ENCODE peak calls at places on chromosomes 13 and 19, in five cellular contexts. B is neural progenitor cell, J is A549, T is hepatocyte, L is neuronal stem cell. G is an unnamed sample.

GRCh38 chr19:4624733-4625362 is 14.5 kb upstream of the TNFAIP8L1 start:
- DNase-seq in T (peak; percentile 48), L (no peak), B (peak; percentile 61), J (peak; percentile 36), G (no peak)

GRCh38 chr19:51099070-51099382 is 9.2 kb downstream of the CTU1 start:
- DNase-seq in B (no peak), J (no peak), T (no peak), L (no peak), G (no peak)

GRCh38 chr19:11496391-11497163 is 9.1 kb downstream of the ZNF653 start:
- DNase-seq in J (peak; percentile 55), T (peak; percentile 72), B (peak; percentile 80), L (peak; percentile 56), G (peak; percentile 91)

GRCh38 chr13:98048263-98048662 is 94.6 kb upstream of the FARP1 start:
- DNase-seq in T (no peak), L (no peak), J (no peak), B (no peak), G (no peak)

GRCh38 chr19:17572640-17573039 is 17.2 kb downstream of the COLGALT1 start:
- DNase-seq in L (no peak), T (no peak), J (no peak), B (no peak), G (no peak)

GRCh38 chr19:48726573-48726972 is 7.0 kb upstream of the MAMSTR start:
- DNase-seq in B (no peak), J (no peak), L (no peak), T (no peak), G (no peak)

GRCh38 chr19:54893406-54893805 is 12.5 kb upstream of the NCR1 start:
- DNase-seq in B (no peak), J (no peak), T (no peak), L (no peak), G (no peak)

GRCh38 chr13:26914624-26915023 is 154.0 kb upstream of the GPR12 start:
- DNase-seq in J (no peak), T (no peak), L (no peak), B (no peak), G (no peak)

GRCh38 chr13:44293908-44294735 is 79.5 kb upstream of the SERP2 start:
- DNase-seq in B (no peak), L (no peak), J (no peak), T (no peak), G (peak; percentile 50)

GRCh38 chr13:47250141-47250540 is 353.3 kb upstream of the HTR2A start:
- DNase-seq in J (no peak), T (no peak), L (no peak), B (no peak), G (peak; percentile 85)

GRCh38 chr19:53864308-53864836 is 3.3 kb upstream of the MYADM start:
- DNase-seq in J (peak; percentile 79), B (no peak), L (no peak), T (peak; percentile 57), G (no peak)

GRCh38 chr13:25463496-25463895 is 91.7 kb downstream of the ATP8A2 start:
- DNase-seq in J (no peak), L (no peak), T (no peak), B (no peak), G (peak; percentile 33)

GRCh38 chr13:94168784-94169512 is 310.5 kb downstream of the DCT start:
- DNase-seq in T (no peak), J (no peak), L (no peak), B (no peak), G (no peak)

GRCh38 chr19:40413291-40413994 is at the start of gene PRX:
- DNase-seq in L (no peak), B (peak; percentile 72), J (no peak), T (no peak), G (no peak)

GRCh38 chr19:8846819-8847218 is 14.6 kb downstream of the MBD3L1 start:
- DNase-seq in B (no peak), J (no peak), L (no peak), T (no peak), G (no peak)

GRCh38 chr19:8850488-8850887 is 18.3 kb downstream of the MBD3L1 start:
- DNase-seq in L (no peak), J (no peak), B (no peak), T (no peak), G (no peak)

DNA sequence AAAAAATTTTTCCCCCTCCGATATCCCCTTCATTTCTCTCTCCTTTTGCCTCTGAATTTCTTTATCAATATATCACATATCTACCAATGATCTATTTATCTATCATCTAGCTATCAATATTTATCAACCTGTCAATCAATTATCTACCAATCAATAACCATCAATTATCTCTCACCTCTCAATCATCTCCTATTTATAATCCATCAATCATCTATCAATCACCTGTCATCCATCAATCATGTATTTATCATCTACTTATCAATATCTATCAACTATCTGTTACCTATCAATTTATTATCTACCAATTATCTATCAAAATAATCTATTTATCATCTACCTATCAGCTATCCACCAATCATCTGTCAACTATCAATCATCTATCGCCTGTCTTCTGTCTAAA is 17.1 kb downstream of the MBD3L1 start:
- DNase-seq in L (no peak), B (no peak), J (no peak), T (no peak), G (no peak)
- H3K4me2 ChIP-seq in L (no peak overlapping the region), B (no peak overlapping the region), J (no peak overlapping the region), T (no peak overlapping the region), G (no peak overlapping the region)

GRCh38 chr19:18605196-18605545 is 1.4 kb downstream of the CRLF1 start:
- DNase-seq in T (no peak), J (no peak), L (no peak), B (no peak), G (no peak)
- H3K4me2 ChIP-seq in T (peak overlapping the region; percentile 71), J (no peak overlapping the region), L (no peak overlapping the region), B (peak overlapping the region; percentile 57), G (no peak overlapping the region)

GRCh38 chr13:66219493-66219892 is 1010.6 kb downstream of the PCDH9 start:
- DNase-seq in T (no peak), L (peak; percentile 63), B (peak; percentile 76), J (no peak), G (no peak)

GRCh38 chr13:66222127-66222526 is 1008.0 kb downstream of the PCDH9 start:
- DNase-seq in B (no peak), T (no peak), J (no peak), L (no peak), G (no peak)

GRCh38 chr13:66224644-66225043 is 1005.5 kb downstream of the PCDH9 start:
- DNase-seq in J (no peak), L (no peak), T (no peak), B (peak; percentile 72), G (no peak)

GRCh38 chr13:66225071-66225470 is 1005.1 kb downstream of the PCDH9 start:
- DNase-seq in T (no peak), L (no peak), B (peak; percentile 57), J (no peak), G (no peak)

DNA sequence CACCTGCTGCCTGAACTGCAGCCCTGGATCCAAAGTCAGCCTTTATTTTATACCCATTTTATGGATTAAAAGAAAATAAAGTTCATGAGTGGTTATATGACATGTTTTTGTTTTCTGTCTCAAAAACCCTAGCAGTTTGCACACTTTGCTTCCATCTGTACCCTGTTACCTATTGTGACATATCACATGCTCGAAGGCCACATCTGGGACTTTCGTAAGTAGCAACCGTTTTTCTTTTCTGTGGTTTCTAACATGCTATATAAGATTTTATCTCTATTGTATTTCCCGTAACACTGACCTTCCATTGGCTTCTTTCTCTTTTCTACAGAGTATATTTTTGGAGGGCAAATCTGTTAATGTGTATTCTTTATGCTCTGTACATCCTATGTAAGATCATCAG is 1007.2 kb downstream of the PCDH9 start:
- DNase-seq in B (no peak), J (no peak), L (no peak), T (no peak), G (no peak)
- H3K4me2 ChIP-seq in B (no peak overlapping the region), J (no peak overlapping the region), L (no peak overlapping the region), T (no peak overlapping the region), G (no peak overlapping the region)

DNA sequence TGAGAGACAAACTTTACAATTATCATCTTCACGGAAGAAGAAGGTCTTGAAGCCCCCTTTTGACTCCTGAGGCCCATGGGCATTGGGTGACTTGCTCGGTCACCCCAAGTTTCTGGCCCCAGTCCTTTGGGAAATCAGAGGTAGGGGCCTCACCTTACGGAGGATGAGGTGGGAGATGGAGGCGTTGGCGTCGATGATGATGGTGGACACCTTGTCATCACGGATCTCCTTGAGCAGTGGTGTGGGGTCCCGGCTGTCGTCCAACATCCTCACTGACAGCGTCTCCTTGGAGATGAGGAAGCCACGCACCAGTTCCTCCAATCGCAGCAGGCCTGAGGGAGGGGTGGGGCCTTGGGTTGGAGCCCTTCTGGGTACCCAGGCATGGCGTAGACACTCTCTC is 10.8 kb downstream of the GRIK5 start:
- DNase-seq in J (no peak), B (no peak), L (no peak), T (no peak), G (no peak)
- H3K4me2 ChIP-seq in J (no peak overlapping the region), B (no peak overlapping the region), L (no peak overlapping the region), T (no peak overlapping the region), G (no peak overlapping the region)

DNA sequence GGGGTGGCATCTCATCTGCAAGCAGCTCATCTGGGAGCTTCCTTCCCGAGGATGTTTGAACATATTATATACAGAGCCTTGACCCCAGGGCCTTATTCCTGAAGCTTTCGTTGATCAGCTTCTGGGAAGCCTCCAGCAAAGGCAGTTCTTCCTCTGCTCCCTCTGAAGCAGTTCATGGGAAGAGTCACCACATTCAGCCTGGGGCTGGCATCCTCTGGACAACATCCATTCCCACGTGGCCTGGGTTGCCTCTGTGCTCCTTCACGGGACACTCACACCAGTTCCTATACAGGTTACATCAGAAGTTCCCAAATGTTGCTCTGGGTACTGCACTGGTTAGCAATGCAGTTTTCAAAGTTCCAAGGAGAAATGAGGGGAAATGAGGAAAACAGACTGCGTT is 29.6 kb downstream of the COL4A2 start:
- DNase-seq in B (no peak), L (no peak), T (no peak), J (no peak), G (no peak)
- H3K4me2 ChIP-seq in B (no peak overlapping the region), L (no peak overlapping the region), T (no peak overlapping the region), J (no peak overlapping the region), G (no peak overlapping the region)

DNA sequence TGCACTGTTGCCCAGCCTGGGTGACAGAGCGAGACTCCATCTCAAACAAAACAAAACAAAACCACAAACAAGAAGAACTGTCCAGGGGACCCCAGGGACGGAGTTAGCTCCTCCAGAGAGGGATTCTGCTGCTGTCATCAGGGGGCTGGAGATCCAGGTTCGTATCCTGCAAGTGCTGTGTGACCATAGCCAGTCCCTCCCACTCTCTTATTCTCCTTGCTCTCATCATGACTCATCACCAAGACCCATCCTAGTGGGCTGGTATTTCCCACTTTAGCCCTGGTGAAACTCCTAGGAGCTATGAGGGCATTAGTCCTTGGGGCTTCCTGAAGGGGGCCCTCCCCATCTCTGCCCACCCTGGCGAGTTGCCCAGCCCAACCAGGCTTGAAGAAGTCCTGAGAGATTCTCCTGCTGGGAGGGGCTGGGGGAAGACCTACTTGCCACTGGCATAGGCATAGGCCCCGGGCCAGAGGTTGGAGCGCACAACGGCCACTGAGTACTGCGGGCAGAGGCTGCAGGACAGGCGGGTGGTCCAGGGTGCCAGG is 7.4 kb upstream of the DMWD start:
- DNase-seq in T (no peak), B (no peak), J (no peak), L (no peak), G (peak; percentile 76)
- H3K4me2 ChIP-seq in T (no peak overlapping the region), B (no peak overlapping the region), J (peak overlapping the region; percentile 20), L (no peak overlapping the region), G (no peak overlapping the region)

DNA sequence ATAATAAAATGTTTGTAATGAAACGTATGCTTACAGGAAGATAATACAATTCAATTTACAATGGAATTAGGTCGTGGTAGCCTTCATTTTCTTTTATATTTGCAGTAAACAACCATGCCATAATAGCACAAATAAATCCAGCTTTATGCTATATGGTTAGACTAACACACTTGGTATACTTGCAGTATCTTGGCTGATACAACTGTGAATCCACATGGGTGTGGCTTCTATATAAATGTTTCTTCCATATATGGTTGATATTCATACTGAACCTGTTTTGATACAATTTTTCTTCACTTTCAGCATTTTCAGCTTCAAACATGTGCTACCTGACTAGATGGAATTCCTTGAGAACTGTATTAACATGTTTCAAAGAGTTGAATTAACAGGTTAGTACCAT is 20.4 kb upstream of the SPRY2 start:
- DNase-seq in L (no peak), B (no peak), J (no peak), T (no peak), G (no peak)
- H3K4me2 ChIP-seq in L (no peak overlapping the region), B (peak overlapping the region; percentile 76), J (no peak overlapping the region), T (no peak overlapping the region), G (no peak overlapping the region)

G was measured in GM23248.